ENCODE peak calls at places on chromosomes 16 and 17, in five cellular contexts. E is Peyer's patch; M is tibial artery; B is mammary epithelial cell; O is CD8-positive, alpha-beta memory T cell. Z is an unnamed sample.

GRCh38 chr16:64809876-64810629 is 311.8 kb downstream of the CDH11 start:
- DNase-seq in O (no peak), B (no peak), E (no peak), M (no peak), Z (no peak)

GRCh38 chr17:30433514-30433913 is 43.7 kb upstream of the GOSR1 start:
- DNase-seq in B (peak), E (no peak), O (no peak), M (no peak), Z (no peak)

GRCh38 chr16:67271446-67271845 is 7.9 kb upstream of the PLEKHG4 start:
- DNase-seq in B (no peak), E (no peak), M (no peak), O (no peak), Z (no peak)

GRCh38 chr17:45287526-45288264 is 25.8 kb upstream of the SPATA32 start:
- DNase-seq in E (no peak), B (no peak), O (no peak), M (no peak), Z (no peak)

GRCh38 chr16:71520550-71520949 is 5.7 kb upstream of the CHST4 start:
- DNase-seq in M (no peak), O (no peak), E (no peak), B (peak), Z (no peak)

GRCh38 chr17:49031965-49032928 is 35.1 kb downstream of the IGF2BP1 start:
- DNase-seq in O (peak), E (peak), M (no peak), B (peak), Z (peak)

GRCh38 chr16:85231959-85232358 is 119.7 kb upstream of the CIBAR2 start:
- DNase-seq in M (peak), O (no peak), B (no peak), E (no peak), Z (no peak)

GRCh38 chr16:30183961-30184429 is 593 bp downstream of the CORO1A start:
- DNase-seq in E (peak), B (no peak), M (no peak), O (peak), Z (peak)

GRCh38 chr16:81469710-81470481 is 25.3 kb downstream of the CMIP start:
- DNase-seq in E (peak), O (peak), B (no peak), M (no peak), Z (peak)

GRCh38 chr17:50359005-50359699 is 13.2 kb downstream of the XYLT2 start:
- DNase-seq in B (no peak), E (peak), O (no peak), M (peak), Z (no peak)

GRCh38 chr17:17304521-17304985 is 1.4 kb downstream of the NT5M start:
- DNase-seq in M (no peak), O (peak), B (no peak), E (peak), Z (peak)

GRCh38 chr16:50196736-50197135 is 43.6 kb downstream of the TENT4B start:
- DNase-seq in M (no peak), B (peak), E (no peak), O (peak), Z (peak)

GRCh38 chr17:63918305-63918704 is 334 bp downstream of the GH1 start:
- DNase-seq in B (no peak), E (peak), O (no peak), M (no peak), Z (no peak)

GRCh38 chr16:27241658-27242057 is 26.9 kb downstream of the NSMCE1 start:
- DNase-seq in E (peak), B (no peak), M (no peak), O (no peak), Z (no peak)

GRCh38 chr16:19238386-19238785 is 47.1 kb upstream of the CLEC19A start:
- DNase-seq in O (no peak), M (no peak), E (no peak), B (no peak), Z (no peak)

GRCh38 chr17:75778861-75779249 is 5.8 kb upstream of the UNK start:
- DNase-seq in E (no peak), M (no peak), B (no peak), O (peak), Z (no peak)

GRCh38 chr17:66687570-66688284 is 147.2 kb upstream of the CACNG5 start:
- DNase-seq in B (no peak), E (no peak), M (no peak), O (no peak), Z (no peak)

GRCh38 chr16:17633146-17633966 is 162.6 kb upstream of the XYLT1 start:
- DNase-seq in M (no peak), B (peak), E (no peak), O (no peak), Z (no peak)

GRCh38 chr16:2752850-2753522 is 548 bp downstream of the SRRM2 start:
- DNase-seq in B (peak), E (peak), M (peak), O (no peak), Z (peak)

GRCh38 chr16:2752035-2752849 is at the start of gene SRRM2:
- DNase-seq in B (peak), E (peak), O (peak), M (peak), Z (peak)

GRCh38 chr16:2749936-2750335 is 2.5 kb upstream of the SRRM2 start:
- DNase-seq in B (no peak), M (no peak), O (no peak), E (no peak), Z (no peak)

GRCh38 chr16:2753523-2754020 is 1.1 kb downstream of the SRRM2 start:
- DNase-seq in E (no peak), M (no peak), B (no peak), O (no peak), Z (no peak)

DNA sequence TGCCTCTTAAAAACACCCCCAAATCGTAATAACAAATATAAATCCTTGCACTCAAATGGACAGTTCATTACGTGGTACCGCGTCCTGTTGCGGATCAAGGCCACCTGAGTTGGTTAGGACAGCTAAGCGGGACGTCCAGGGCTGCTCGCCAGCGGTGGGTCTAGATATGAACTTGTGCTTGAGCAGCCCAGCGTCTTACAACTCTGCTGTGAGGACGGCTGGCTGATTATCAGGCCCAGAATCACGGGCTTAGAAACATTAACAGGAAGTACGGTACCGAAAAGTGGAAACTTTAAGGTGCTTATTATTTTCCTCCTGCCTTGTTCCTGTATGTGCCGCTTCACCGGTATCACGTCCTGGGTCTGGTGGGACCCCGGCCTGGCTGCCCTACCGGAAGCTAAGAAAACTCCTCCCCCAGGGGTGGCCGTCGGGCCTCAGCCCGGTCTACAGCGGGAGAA is 832 bp upstream of the SRRM2 start:
- DNase-seq in E (peak), O (no peak), M (no peak), B (peak), Z (no peak)
- H3K4me3 ChIP-seq in E (peak), O (peak), M (peak), B (peak), Z (peak)

DNA sequence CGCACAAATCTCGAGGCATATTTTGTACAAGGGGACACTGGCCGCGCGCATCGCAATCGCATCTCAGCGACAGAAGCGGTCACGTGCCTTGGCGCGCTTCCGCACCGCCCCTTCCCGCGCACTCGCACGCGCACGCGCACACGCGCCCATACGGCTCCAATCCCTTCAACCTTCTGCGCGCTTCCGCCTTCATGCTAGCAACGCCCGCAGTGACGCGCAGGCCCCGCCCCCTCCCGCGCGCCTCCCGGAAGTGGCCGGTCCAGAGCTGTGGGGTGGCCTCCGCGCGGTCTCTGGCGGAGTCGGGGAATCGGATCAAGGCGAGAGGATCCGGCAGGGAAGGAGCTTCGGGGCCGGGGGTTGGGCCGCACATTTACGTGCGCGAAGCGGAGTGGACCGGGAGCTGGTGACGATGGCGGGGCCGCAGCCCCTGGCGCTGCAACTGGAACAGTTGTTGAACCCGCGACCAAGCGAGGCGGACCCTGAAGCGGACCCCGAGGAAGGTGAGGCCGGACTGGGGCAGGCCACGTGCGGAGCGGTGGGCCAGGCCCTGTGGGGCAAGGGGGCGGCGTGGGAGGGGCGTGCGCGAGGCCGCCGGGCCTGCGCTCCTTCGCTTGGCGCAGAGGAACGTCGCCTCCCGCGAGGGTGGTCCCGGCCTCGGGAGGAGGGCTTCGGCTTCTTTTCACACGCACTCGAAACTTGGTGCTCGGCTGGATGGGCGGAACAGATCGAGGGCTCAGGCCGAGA is at the start of gene AATF:
- DNase-seq in B (peak), E (peak), O (peak), M (peak), Z (peak)
- H3K27ac ChIP-seq in B (peak), E (peak), O (peak), M (peak), Z (peak)

DNA sequence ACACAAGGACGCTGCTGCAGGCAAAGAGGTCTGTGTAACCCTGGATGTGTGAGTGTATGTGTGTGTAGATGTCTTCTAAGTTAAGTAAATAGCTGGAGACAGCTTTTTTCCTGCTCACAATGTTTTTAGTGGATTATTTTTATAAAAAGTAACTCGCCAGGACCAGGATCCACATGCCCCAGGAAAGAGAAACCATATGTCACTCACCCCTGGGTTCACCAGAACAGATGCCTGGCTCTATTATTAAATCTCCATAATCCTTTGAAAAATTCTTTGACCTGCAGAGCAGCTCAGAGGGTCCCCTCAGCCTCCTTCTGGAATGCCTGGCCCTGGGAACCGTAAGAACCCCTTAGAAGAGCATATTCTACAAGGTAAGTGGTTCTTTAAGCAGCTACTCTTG is 18.0 kb downstream of the ABCC12 start:
- DNase-seq in E (no peak), B (no peak), M (no peak), O (no peak), Z (no peak)
- H3K4me3 ChIP-seq in E (no peak), B (no peak), M (no peak), O (no peak), Z (no peak)

GRCh38 chr17:47834756-47835155 is 3.3 kb downstream of the LRRC46 start:
- DNase-seq in E (no peak), B (no peak), M (no peak), O (no peak), Z (no peak)
- H3K27ac ChIP-seq in E (no peak), B (no peak), M (no peak), O (no peak), Z (no peak)

DNA sequence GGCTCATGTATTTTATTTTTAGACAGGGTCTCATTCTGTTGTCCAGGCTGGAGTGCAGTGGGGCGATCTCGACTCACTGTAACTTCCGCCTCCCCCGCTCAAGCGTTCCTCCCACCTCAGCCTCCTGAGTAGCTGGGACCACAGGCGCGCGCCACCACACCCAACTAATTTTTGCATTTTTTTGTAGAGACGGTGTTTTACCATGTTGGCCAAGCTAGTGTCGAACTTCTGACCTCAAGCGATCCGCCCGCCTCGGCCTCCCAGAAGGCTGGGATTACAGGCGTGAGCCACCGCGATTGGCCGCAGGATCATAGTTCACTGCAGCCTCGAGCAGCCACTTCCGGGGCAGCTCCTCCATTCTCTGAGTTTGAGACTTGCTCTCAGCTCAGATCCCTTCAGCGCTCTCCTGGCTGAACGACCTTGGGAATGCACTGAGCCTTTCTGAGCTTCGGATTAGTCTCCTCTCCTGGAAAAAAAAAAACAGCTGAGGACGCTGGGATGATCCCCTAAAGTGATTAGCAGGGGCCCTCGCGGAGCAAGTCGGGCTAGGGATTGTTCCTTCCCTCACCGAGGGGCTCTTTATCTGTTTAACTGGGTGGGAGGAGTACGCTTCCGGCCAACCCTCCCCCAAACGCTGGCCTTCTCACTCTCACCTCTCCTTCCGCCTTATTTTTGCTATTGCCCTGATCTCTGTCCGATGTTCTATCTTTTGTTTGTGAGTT is 1.1 kb upstream of the PKMYT1 start:
- DNase-seq in M (no peak), O (no peak), B (no peak), E (no peak), Z (peak)
- H3K4me3 ChIP-seq in M (peak), O (peak), B (no peak), E (peak), Z (peak)

GRCh38 chr17:44204453-44204882 is 4.8 kb upstream of the ATXN7L3 start:
- DNase-seq in O (no peak), M (no peak), E (no peak), B (peak), Z (no peak)
- H3K27ac ChIP-seq in O (no peak), M (no peak), E (no peak), B (no peak), Z (no peak)

Z was measured in DND-41.